ENCODE peak calls at places on chromosomes 2 and 18, in six cellular contexts. One of them, this sample, is unnamed.

GRCh38 chr2:196165016-196165415 is 6.4 kb downstream of the STK17B start:
- DNase-seq in HepG2: no peak
- DNase-seq in H1: no peak
- DNase-seq in HCT116: no peak
- DNase-seq in K562: no peak
- DNase-seq in NT2/D1: no peak
- DNase-seq in this sample: no peak

GRCh38 chr2:215594766-215595165 is 158.9 kb upstream of the FN1 start:
- DNase-seq in HepG2: no peak
- DNase-seq in H1: no peak
- DNase-seq in HCT116: no peak
- DNase-seq in K562: no peak
- DNase-seq in NT2/D1: no peak
- DNase-seq in this sample: no peak

GRCh38 chr2:224645722-224646121 is 60.6 kb upstream of the CUL3 start:
- DNase-seq in HepG2: no peak
- DNase-seq in H1: no peak
- DNase-seq in HCT116: no peak
- DNase-seq in K562: no peak
- DNase-seq in NT2/D1: no peak
- DNase-seq in this sample: no peak

GRCh38 chr2:95077893-95078603 is 43.6 kb downstream of the MRPS5 start:
- DNase-seq in HepG2: no peak
- DNase-seq in H1: no peak
- DNase-seq in HCT116: no peak
- DNase-seq in K562: no peak
- DNase-seq in NT2/D1: no peak
- DNase-seq in this sample: no peak

GRCh38 chr2:209602259-209602658 is 169.4 kb upstream of the UNC80 start:
- DNase-seq in HepG2: no peak
- DNase-seq in H1: no peak
- DNase-seq in HCT116: no peak
- DNase-seq in K562: no peak
- DNase-seq in NT2/D1: no peak
- DNase-seq in this sample: no peak

GRCh38 chr2:217637268-217637615 is 365.6 kb downstream of the TNS1 start:
- DNase-seq in HepG2: no peak
- DNase-seq in H1: no peak
- DNase-seq in HCT116: no peak
- DNase-seq in K562: no peak
- DNase-seq in NT2/D1: no peak
- DNase-seq in this sample: no peak

GRCh38 chr2:5766621-5767020 is 74.4 kb downstream of the SOX11 start:
- DNase-seq in HepG2: no peak
- DNase-seq in H1: no peak
- DNase-seq in HCT116: no peak
- DNase-seq in K562: no peak
- DNase-seq in NT2/D1: no peak
- DNase-seq in this sample: no peak

GRCh38 chr2:26816893-26817292 is 31.0 kb downstream of the CENPA start:
- DNase-seq in HepG2: no peak
- DNase-seq in H1: no peak
- DNase-seq in HCT116: peak; percentile 59
- DNase-seq in K562: peak; percentile 33
- DNase-seq in NT2/D1: peak; percentile 36
- DNase-seq in this sample: no peak

GRCh38 chr2:159246325-159246988 is 40.0 kb downstream of the WDSUB1 start:
- DNase-seq in HepG2: no peak
- DNase-seq in H1: no peak
- DNase-seq in HCT116: no peak
- DNase-seq in K562: no peak
- DNase-seq in NT2/D1: no peak
- DNase-seq in this sample: no peak

GRCh38 chr2:19883486-19883885 is 18.3 kb downstream of the TTC32 start:
- DNase-seq in HepG2: no peak
- DNase-seq in H1: no peak
- DNase-seq in HCT116: no peak
- DNase-seq in K562: no peak
- DNase-seq in NT2/D1: no peak
- DNase-seq in this sample: no peak

GRCh38 chr2:43727634-43728014 is 46.2 kb upstream of the DYNC2LI1 start:
- DNase-seq in HepG2: no peak
- DNase-seq in H1: no peak
- DNase-seq in HCT116: no peak
- DNase-seq in K562: peak; percentile 17
- DNase-seq in NT2/D1: no peak
- DNase-seq in this sample: no peak

GRCh38 chr2:129237966-129238725 is 741.3 kb upstream of the RAB6C start:
- DNase-seq in HepG2: no peak
- DNase-seq in H1: no peak
- DNase-seq in HCT116: no peak
- DNase-seq in K562: no peak
- DNase-seq in NT2/D1: no peak
- DNase-seq in this sample: no peak

GRCh38 chr2:28602136-28602660 is 106.3 kb downstream of the PLB1 start:
- DNase-seq in HepG2: no peak
- DNase-seq in H1: no peak
- DNase-seq in HCT116: no peak
- DNase-seq in K562: no peak
- DNase-seq in NT2/D1: no peak
- DNase-seq in this sample: no peak

GRCh38 chr2:130336877-130337734 is 5.6 kb upstream of the IMP4 start:
- DNase-seq in HepG2: peak; percentile 86
- DNase-seq in H1: peak; percentile 61
- DNase-seq in HCT116: peak; percentile 79
- DNase-seq in K562: peak; percentile 74
- DNase-seq in NT2/D1: peak; percentile 67
- DNase-seq in this sample: peak; percentile 79

GRCh38 chr2:207258191-207258991 is 92.6 kb upstream of the KLF7 start:
- DNase-seq in HepG2: no peak
- DNase-seq in H1: peak; percentile 33
- DNase-seq in HCT116: no peak
- DNase-seq in K562: no peak
- DNase-seq in NT2/D1: no peak
- DNase-seq in this sample: no peak

GRCh38 chr2:53490659-53491058 is 276.9 kb upstream of the CHAC2 start:
- DNase-seq in HepG2: no peak
- DNase-seq in H1: no peak
- DNase-seq in HCT116: no peak
- DNase-seq in K562: no peak
- DNase-seq in NT2/D1: no peak
- DNase-seq in this sample: no peak

GRCh38 chr2:219452361-219453317 is 18.0 kb downstream of the SPEG start:
- DNase-seq in HepG2: no peak
- DNase-seq in H1: no peak
- DNase-seq in HCT116: peak; percentile 71
- DNase-seq in K562: peak; percentile 33
- DNase-seq in NT2/D1: no peak
- DNase-seq in this sample: no peak

GRCh38 chr2:182767578-182767977 is 51.5 kb downstream of the DNAJC10 start:
- DNase-seq in HepG2: peak; percentile 47
- DNase-seq in H1: no peak
- DNase-seq in HCT116: peak; percentile 8
- DNase-seq in K562: no peak
- DNase-seq in NT2/D1: no peak
- DNase-seq in this sample: no peak

GRCh38 chr2:177392373-177393246 is at the start of gene AGPS:
- DNase-seq in HepG2: peak; percentile 73
- DNase-seq in H1: peak; percentile 41
- DNase-seq in HCT116: peak; percentile 51
- DNase-seq in K562: peak; percentile 87
- DNase-seq in NT2/D1: peak; percentile 52
- DNase-seq in this sample: peak; percentile 30

GRCh38 chr2:207230261-207231105 is 64.7 kb upstream of the KLF7 start:
- DNase-seq in HepG2: peak; percentile 21
- DNase-seq in H1: no peak
- DNase-seq in HCT116: peak; percentile 26
- DNase-seq in K562: peak; percentile 55
- DNase-seq in NT2/D1: no peak
- DNase-seq in this sample: no peak

GRCh38 chr2:189610700-189611099 is 30.1 kb upstream of the SLC40A1 start:
- DNase-seq in HepG2: no peak
- DNase-seq in H1: no peak
- DNase-seq in HCT116: no peak
- DNase-seq in K562: no peak
- DNase-seq in NT2/D1: no peak
- DNase-seq in this sample: no peak

GRCh38 chr2:217396165-217396564 is 536.3 kb upstream of the TNP1 start:
- DNase-seq in HepG2: no peak
- DNase-seq in H1: no peak
- DNase-seq in HCT116: no peak
- DNase-seq in K562: no peak
- DNase-seq in NT2/D1: no peak
- DNase-seq in this sample: no peak

GRCh38 chr2:191358325-191359025 is 113.3 kb downstream of the MYO1B start:
- DNase-seq in HepG2: no peak
- DNase-seq in H1: no peak
- DNase-seq in HCT116: no peak
- DNase-seq in K562: no peak
- DNase-seq in NT2/D1: no peak
- DNase-seq in this sample: no peak

GRCh38 chr2:191362841-191363240 is 117.6 kb downstream of the MYO1B start:
- DNase-seq in HepG2: no peak
- DNase-seq in H1: no peak
- DNase-seq in HCT116: no peak
- DNase-seq in K562: no peak
- DNase-seq in NT2/D1: no peak
- DNase-seq in this sample: no peak

GRCh38 chr2:191360918-191361317 is 115.7 kb downstream of the MYO1B start:
- DNase-seq in HepG2: no peak
- DNase-seq in H1: no peak
- DNase-seq in HCT116: no peak
- DNase-seq in K562: no peak
- DNase-seq in NT2/D1: no peak
- DNase-seq in this sample: no peak

GRCh38 chr2:191357682-191358081 is 112.5 kb downstream of the MYO1B start:
- DNase-seq in HepG2: no peak
- DNase-seq in H1: no peak
- DNase-seq in HCT116: no peak
- DNase-seq in K562: no peak
- DNase-seq in NT2/D1: no peak
- DNase-seq in this sample: no peak

DNA sequence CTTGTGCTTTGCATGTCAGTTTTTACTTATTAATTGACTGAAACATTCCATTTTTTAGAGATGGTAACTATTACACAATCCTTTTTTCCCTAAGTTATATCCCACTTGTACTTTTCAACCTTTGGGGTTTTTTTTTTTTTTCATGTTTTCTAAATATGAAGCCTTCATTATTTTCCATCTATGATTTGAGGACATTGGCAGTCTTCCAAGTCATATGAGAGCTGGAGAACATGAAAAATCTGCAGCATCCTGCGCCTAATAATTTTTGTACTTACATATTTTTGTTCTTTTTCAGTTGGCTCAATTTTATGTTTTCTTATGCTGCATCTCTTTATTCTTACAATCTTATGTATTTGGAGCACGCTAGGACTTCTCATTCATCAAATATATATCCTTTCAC is 114.0 kb downstream of the MYO1B start:
- DNase-seq in HepG2: no peak
- DNase-seq in H1: no peak
- DNase-seq in HCT116: no peak
- DNase-seq in K562: no peak
- DNase-seq in NT2/D1: no peak
- DNase-seq in this sample: no peak
- TF ChIP-seq ZNF274 in HepG2: no peak
- TF ChIP-seq ZNF274 in H1: no peak
- TF ChIP-seq ZNF274 in HCT116: no peak
- TF ChIP-seq ZNF274 in K562: no peak
- TF ChIP-seq ZNF274 in NT2/D1: no peak
- TF ChIP-seq ZNF274 in this sample: no peak

DNA sequence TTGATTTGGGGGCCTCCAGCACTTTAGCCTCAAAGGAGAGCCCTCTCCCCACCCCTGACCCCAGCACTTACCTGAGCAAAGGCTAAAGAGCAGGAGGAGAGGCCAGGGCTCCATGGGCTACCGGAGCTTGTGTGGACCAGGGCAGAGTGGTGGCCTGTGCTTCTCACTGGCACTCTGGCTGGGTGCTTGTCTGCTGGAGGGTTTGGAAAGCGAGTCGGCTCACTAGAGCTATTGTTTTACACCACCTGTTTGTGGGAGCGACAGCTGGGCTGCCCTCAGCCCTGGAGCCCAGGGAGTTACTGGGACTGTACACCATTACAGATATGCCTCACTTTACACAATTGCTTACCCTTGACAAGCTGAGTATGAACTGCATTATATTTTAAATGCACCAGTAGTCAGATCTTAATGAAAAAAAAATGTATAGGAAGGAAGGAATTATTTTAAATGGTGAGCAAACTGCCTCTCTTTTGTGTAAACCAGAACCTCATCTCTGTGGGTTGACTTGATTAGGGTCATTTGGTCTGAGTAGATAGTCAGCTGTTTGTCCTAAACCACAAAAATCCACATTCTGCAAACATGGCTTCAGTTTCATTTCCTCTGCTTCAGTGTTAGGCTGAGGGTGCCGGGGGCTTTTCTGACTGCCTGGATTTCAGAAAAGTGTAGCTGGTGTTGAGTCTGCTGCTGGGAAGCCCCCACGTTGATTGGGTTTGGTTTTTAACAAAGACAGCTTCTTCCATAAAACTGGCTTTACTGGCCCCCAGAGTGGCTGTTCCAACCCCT is at the start of gene CHRNA1:
- DNase-seq in HepG2: no peak
- DNase-seq in H1: no peak
- DNase-seq in HCT116: no peak
- DNase-seq in K562: no peak
- DNase-seq in NT2/D1: no peak
- DNase-seq in this sample: no peak
- TF ChIP-seq ZNF274 in HepG2: no peak
- TF ChIP-seq ZNF274 in H1: no peak
- TF ChIP-seq ZNF274 in HCT116: no peak
- TF ChIP-seq ZNF274 in K562: no peak
- TF ChIP-seq ZNF274 in NT2/D1: no peak
- TF ChIP-seq ZNF274 in this sample: no peak

GRCh38 chr2:188039307-188039706 is 252.4 kb upstream of the GULP1 start:
- DNase-seq in HepG2: no peak
- DNase-seq in H1: no peak
- DNase-seq in HCT116: no peak
- DNase-seq in K562: no peak
- DNase-seq in NT2/D1: no peak
- DNase-seq in this sample: no peak
- TF ChIP-seq ZNF274 in HepG2: no peak
- TF ChIP-seq ZNF274 in H1: no peak
- TF ChIP-seq ZNF274 in HCT116: no peak
- TF ChIP-seq ZNF274 in K562: no peak
- TF ChIP-seq ZNF274 in NT2/D1: no peak
- TF ChIP-seq ZNF274 in this sample: no peak

GRCh38 chr18:23115683-23116096 is 19.6 kb upstream of the CABLES1 start:
- DNase-seq in HepG2: peak; percentile 74
- DNase-seq in H1: no peak
- DNase-seq in HCT116: peak; percentile 54
- DNase-seq in K562: no peak
- DNase-seq in NT2/D1: no peak
- DNase-seq in this sample: no peak
- TF ChIP-seq ZNF274 in HepG2: no peak
- TF ChIP-seq ZNF274 in H1: no peak
- TF ChIP-seq ZNF274 in HCT116: no peak
- TF ChIP-seq ZNF274 in K562: no peak
- TF ChIP-seq ZNF274 in NT2/D1: no peak
- TF ChIP-seq ZNF274 in this sample: no peak

This sample was measured in GM12878.